ENCODE peak calls at places on chromosomes 3 and 15, in ten cellular contexts. One of them, this sample, is unnamed.

GRCh38 chr3:77837626-77838025 is 797.7 kb downstream of the ROBO2 start:
- DNase-seq in activated naive CD4-positive, alpha-beta T cell treated with anti-CD3 and anti-CD28 coated beads, Interleukin-2, amount 50 U/mL, for 72 hours: no peak
- DNase-seq in amniotic stem cell: no peak
- DNase-seq in NCI-H345: peak
- DNase-seq in stimulated activated CD8-positive, alpha-beta memory T cell treated with anti-CD3 and anti-CD28 coated beads, Interleukin-4, amount 100 ng/mL, for 4 hours: no peak
- DNase-seq in cardiac fibroblast: no peak
- DNase-seq in GM23338: no peak
- DNase-seq in NT2/D1: no peak
- DNase-seq in stimulated activated CD4-positive, alpha-beta T cell treated with anti-CD3 and anti-CD28 coated beads, Interleukin-2, amount 100 ng/mL, for 48 hours: no peak
- DNase-seq in naive B cell: no peak
- DNase-seq in this sample: no peak

GRCh38 chr3:132090921-132091320 is 56.1 kb upstream of the CPNE4 start:
- DNase-seq in cardiac fibroblast: peak
- DNase-seq in NCI-H345: no peak
- DNase-seq in stimulated activated CD8-positive, alpha-beta memory T cell treated with anti-CD3 and anti-CD28 coated beads, Interleukin-4, amount 100 ng/mL, for 4 hours: no peak
- DNase-seq in stimulated activated CD4-positive, alpha-beta T cell treated with anti-CD3 and anti-CD28 coated beads, Interleukin-2, amount 100 ng/mL, for 48 hours: no peak
- DNase-seq in activated naive CD4-positive, alpha-beta T cell treated with anti-CD3 and anti-CD28 coated beads, Interleukin-2, amount 50 U/mL, for 72 hours: no peak
- DNase-seq in amniotic stem cell: no peak
- DNase-seq in GM23338: no peak
- DNase-seq in naive B cell: no peak
- DNase-seq in NT2/D1: peak
- DNase-seq in this sample: no peak

GRCh38 chr15:83030021-83030420 is 18.6 kb upstream of the C15orf40 start:
- DNase-seq in naive B cell: no peak
- DNase-seq in cardiac fibroblast: peak
- DNase-seq in activated naive CD4-positive, alpha-beta T cell treated with anti-CD3 and anti-CD28 coated beads, Interleukin-2, amount 50 U/mL, for 72 hours: no peak
- DNase-seq in stimulated activated CD8-positive, alpha-beta memory T cell treated with anti-CD3 and anti-CD28 coated beads, Interleukin-4, amount 100 ng/mL, for 4 hours: no peak
- DNase-seq in NCI-H345: no peak
- DNase-seq in GM23338: peak
- DNase-seq in NT2/D1: peak
- DNase-seq in amniotic stem cell: no peak
- DNase-seq in stimulated activated CD4-positive, alpha-beta T cell treated with anti-CD3 and anti-CD28 coated beads, Interleukin-2, amount 100 ng/mL, for 48 hours: no peak
- DNase-seq in this sample: no peak

GRCh38 chr3:10497439-10497838 is 7.9 kb downstream of the ATP2B2 start:
- DNase-seq in stimulated activated CD4-positive, alpha-beta T cell treated with anti-CD3 and anti-CD28 coated beads, Interleukin-2, amount 100 ng/mL, for 48 hours: no peak
- DNase-seq in amniotic stem cell: no peak
- DNase-seq in GM23338: no peak
- DNase-seq in cardiac fibroblast: no peak
- DNase-seq in stimulated activated CD8-positive, alpha-beta memory T cell treated with anti-CD3 and anti-CD28 coated beads, Interleukin-4, amount 100 ng/mL, for 4 hours: no peak
- DNase-seq in NT2/D1: no peak
- DNase-seq in activated naive CD4-positive, alpha-beta T cell treated with anti-CD3 and anti-CD28 coated beads, Interleukin-2, amount 50 U/mL, for 72 hours: no peak
- DNase-seq in NCI-H345: no peak
- DNase-seq in naive B cell: no peak
- DNase-seq in this sample: no peak

GRCh38 chr15:93250212-93250611 is 161.2 kb upstream of the RGMA start:
- DNase-seq in activated naive CD4-positive, alpha-beta T cell treated with anti-CD3 and anti-CD28 coated beads, Interleukin-2, amount 50 U/mL, for 72 hours: no peak
- DNase-seq in NT2/D1: no peak
- DNase-seq in NCI-H345: no peak
- DNase-seq in naive B cell: no peak
- DNase-seq in amniotic stem cell: no peak
- DNase-seq in stimulated activated CD4-positive, alpha-beta T cell treated with anti-CD3 and anti-CD28 coated beads, Interleukin-2, amount 100 ng/mL, for 48 hours: no peak
- DNase-seq in GM23338: no peak
- DNase-seq in stimulated activated CD8-positive, alpha-beta memory T cell treated with anti-CD3 and anti-CD28 coated beads, Interleukin-4, amount 100 ng/mL, for 4 hours: no peak
- DNase-seq in cardiac fibroblast: no peak
- DNase-seq in this sample: no peak

GRCh38 chr3:27289769-27290413 is 79.3 kb downstream of the NEK10 start:
- DNase-seq in NT2/D1: no peak
- DNase-seq in NCI-H345: no peak
- DNase-seq in amniotic stem cell: no peak
- DNase-seq in stimulated activated CD8-positive, alpha-beta memory T cell treated with anti-CD3 and anti-CD28 coated beads, Interleukin-4, amount 100 ng/mL, for 4 hours: no peak
- DNase-seq in cardiac fibroblast: peak
- DNase-seq in naive B cell: no peak
- DNase-seq in GM23338: no peak
- DNase-seq in stimulated activated CD4-positive, alpha-beta T cell treated with anti-CD3 and anti-CD28 coated beads, Interleukin-2, amount 100 ng/mL, for 48 hours: no peak
- DNase-seq in activated naive CD4-positive, alpha-beta T cell treated with anti-CD3 and anti-CD28 coated beads, Interleukin-2, amount 50 U/mL, for 72 hours: no peak
- DNase-seq in this sample: no peak

GRCh38 chr3:189776163-189776824 is 145.1 kb downstream of the TP63 start:
- DNase-seq in stimulated activated CD8-positive, alpha-beta memory T cell treated with anti-CD3 and anti-CD28 coated beads, Interleukin-4, amount 100 ng/mL, for 4 hours: no peak
- DNase-seq in activated naive CD4-positive, alpha-beta T cell treated with anti-CD3 and anti-CD28 coated beads, Interleukin-2, amount 50 U/mL, for 72 hours: no peak
- DNase-seq in amniotic stem cell: no peak
- DNase-seq in cardiac fibroblast: no peak
- DNase-seq in NCI-H345: no peak
- DNase-seq in NT2/D1: peak
- DNase-seq in stimulated activated CD4-positive, alpha-beta T cell treated with anti-CD3 and anti-CD28 coated beads, Interleukin-2, amount 100 ng/mL, for 48 hours: no peak
- DNase-seq in naive B cell: no peak
- DNase-seq in GM23338: peak
- DNase-seq in this sample: no peak

GRCh38 chr3:111808439-111808838 is 50.6 kb upstream of the PHLDB2 start:
- DNase-seq in amniotic stem cell: no peak
- DNase-seq in naive B cell: no peak
- DNase-seq in cardiac fibroblast: peak
- DNase-seq in stimulated activated CD4-positive, alpha-beta T cell treated with anti-CD3 and anti-CD28 coated beads, Interleukin-2, amount 100 ng/mL, for 48 hours: no peak
- DNase-seq in NCI-H345: no peak
- DNase-seq in NT2/D1: no peak
- DNase-seq in activated naive CD4-positive, alpha-beta T cell treated with anti-CD3 and anti-CD28 coated beads, Interleukin-2, amount 50 U/mL, for 72 hours: no peak
- DNase-seq in GM23338: no peak
- DNase-seq in stimulated activated CD8-positive, alpha-beta memory T cell treated with anti-CD3 and anti-CD28 coated beads, Interleukin-4, amount 100 ng/mL, for 4 hours: no peak
- DNase-seq in this sample: no peak

GRCh38 chr15:79299836-79300235 is 11.1 kb upstream of the TMED3 start:
- DNase-seq in activated naive CD4-positive, alpha-beta T cell treated with anti-CD3 and anti-CD28 coated beads, Interleukin-2, amount 50 U/mL, for 72 hours: no peak
- DNase-seq in amniotic stem cell: no peak
- DNase-seq in stimulated activated CD8-positive, alpha-beta memory T cell treated with anti-CD3 and anti-CD28 coated beads, Interleukin-4, amount 100 ng/mL, for 4 hours: no peak
- DNase-seq in cardiac fibroblast: no peak
- DNase-seq in GM23338: no peak
- DNase-seq in NCI-H345: no peak
- DNase-seq in stimulated activated CD4-positive, alpha-beta T cell treated with anti-CD3 and anti-CD28 coated beads, Interleukin-2, amount 100 ng/mL, for 48 hours: no peak
- DNase-seq in NT2/D1: no peak
- DNase-seq in naive B cell: no peak
- DNase-seq in this sample: no peak

GRCh38 chr15:70088887-70089691 is 8.6 kb downstream of the TLE3 start:
- DNase-seq in naive B cell: no peak
- DNase-seq in GM23338: peak
- DNase-seq in stimulated activated CD4-positive, alpha-beta T cell treated with anti-CD3 and anti-CD28 coated beads, Interleukin-2, amount 100 ng/mL, for 48 hours: no peak
- DNase-seq in NT2/D1: no peak
- DNase-seq in NCI-H345: peak
- DNase-seq in stimulated activated CD8-positive, alpha-beta memory T cell treated with anti-CD3 and anti-CD28 coated beads, Interleukin-4, amount 100 ng/mL, for 4 hours: no peak
- DNase-seq in cardiac fibroblast: peak
- DNase-seq in activated naive CD4-positive, alpha-beta T cell treated with anti-CD3 and anti-CD28 coated beads, Interleukin-2, amount 50 U/mL, for 72 hours: no peak
- DNase-seq in amniotic stem cell: no peak
- DNase-seq in this sample: peak

This sample was measured in H7.